ENCODE peak calls at places on chromosomes 12 and 14, in seven cellular contexts. X, S, E, C, B, A and W are unnamed samples.

GRCh38 chr12:4121506-4122020 is 152.0 kb upstream of the CCND2 start:
- DNase-seq in X (peak; percentile 47), S (no peak), E (no peak), C (no peak), B (no peak), A (no peak), W (no peak)

GRCh38 chr12:3704512-3705348 is 48.2 kb downstream of the CRACR2A start:
- DNase-seq in X (no peak), S (no peak), E (peak; percentile 10), C (no peak), B (no peak), A (peak; percentile 23), W (peak; percentile 60)

GRCh38 chr12:2960432-2960956 is 1.3 kb downstream of the TEAD4 start:
- DNase-seq in X (no peak), S (no peak), E (peak; percentile 67), C (no peak), B (no peak), A (no peak), W (peak; percentile 25)

GRCh38 chr12:123045678-123046077 is 65.2 kb downstream of the ARL6IP4 start:
- DNase-seq in X (no peak), S (no peak), E (no peak), C (no peak), B (no peak), A (no peak), W (no peak)

GRCh38 chr12:101596172-101596571 is 1.4 kb downstream of the MYBPC1 start:
- DNase-seq in X (no peak), S (no peak), E (no peak), C (no peak), B (no peak), A (no peak), W (no peak)

GRCh38 chr12:4553943-4554342 is 8.1 kb upstream of the DYRK4 start:
- DNase-seq in X (no peak), S (no peak), E (no peak), C (no peak), B (no peak), A (no peak), W (no peak)

GRCh38 chr12:59196989-59197388 is 276.7 kb upstream of the LRIG3 start:
- DNase-seq in X (no peak), S (no peak), E (no peak), C (no peak), B (no peak), A (no peak), W (no peak)

GRCh38 chr14:47208434-47208833 is 467.0 kb downstream of the MDGA2 start:
- DNase-seq in X (no peak), S (no peak), E (no peak), C (no peak), B (no peak), A (no peak), W (no peak)

GRCh38 chr12:110249716-110250225 is 31.3 kb upstream of the ATP2A2 start:
- DNase-seq in X (no peak), S (no peak), E (no peak), C (no peak), B (no peak), A (peak; percentile 21), W (no peak)

GRCh38 chr12:121839106-121839992 is 19.3 kb downstream of the HPD start:
- DNase-seq in X (peak; percentile 98), S (peak; percentile 100), E (peak; percentile 96), C (peak; percentile 65), B (peak; percentile 99), A (peak; percentile 100), W (peak; percentile 99)

GRCh38 chr12:89889051-89889450 is 180.4 kb upstream of the ATP2B1 start:
- DNase-seq in X (no peak), S (no peak), E (peak; percentile 59), C (no peak), B (no peak), A (no peak), W (no peak)

GRCh38 chr12:22333186-22333745 is 1.2 kb downstream of the ST8SIA1 start:
- DNase-seq in X (no peak), S (no peak), E (peak; percentile 65), C (no peak), B (no peak), A (no peak), W (peak; percentile 69)

GRCh38 chr12:94571556-94571955 is 78.8 kb downstream of the TMCC3 start:
- DNase-seq in X (no peak), S (no peak), E (peak; percentile 76), C (no peak), B (peak; percentile 44), A (peak; percentile 51), W (peak; percentile 92)

GRCh38 chr12:52813885-52814709 is at the start of gene KRT4:
- DNase-seq in X (no peak), S (peak; percentile 57), E (no peak), C (no peak), B (no peak), A (no peak), W (no peak)

GRCh38 chr12:9687228-9687627 is 17.7 kb downstream of the CLEC2D start:
- DNase-seq in X (no peak), S (no peak), E (peak; percentile 49), C (no peak), B (no peak), A (no peak), W (no peak)

GRCh38 chr14:38721822-38722431 is 381.1 kb downstream of the SEC23A start:
- DNase-seq in X (no peak), S (no peak), E (peak; percentile 31), C (no peak), B (peak; percentile 68), A (peak; percentile 38), W (peak; percentile 76)

GRCh38 chr14:20711275-20712069 is 22.9 kb downstream of the ANG start:
- DNase-seq in X (no peak), S (no peak), E (no peak), C (no peak), B (no peak), A (no peak), W (no peak)

GRCh38 chr12:124654666-124655316 is 87.4 kb upstream of the NCOR2 start:
- DNase-seq in X (no peak), S (peak; percentile 78), E (no peak), C (no peak), B (no peak), A (peak; percentile 86), W (no peak)

GRCh38 chr12:46265734-46266133 is 3.1 kb downstream of the SLC38A1 start:
- DNase-seq in X (no peak), S (no peak), E (no peak), C (no peak), B (no peak), A (no peak), W (no peak)

GRCh38 chr12:28369483-28369882 is 179.2 kb downstream of the CCDC91 start:
- DNase-seq in X (no peak), S (no peak), E (no peak), C (no peak), B (no peak), A (no peak), W (no peak)

GRCh38 chr14:72275242-72275641 is 343.0 kb downstream of the RGS6 start:
- DNase-seq in X (no peak), S (no peak), E (no peak), C (no peak), B (no peak), A (no peak), W (no peak)

GRCh38 chr14:54301349-54301748 is 95.5 kb upstream of the CDKN3 start:
- DNase-seq in X (no peak), S (no peak), E (no peak), C (no peak), B (no peak), A (no peak), W (no peak)

GRCh38 chr12:41188058-41188840 is at the start of gene PDZRN4:
- DNase-seq in X (no peak), S (peak; percentile 63), E (no peak), C (no peak), B (peak; percentile 58), A (peak; percentile 33), W (no peak)

GRCh38 chr12:49582840-49583239 is 14.9 kb upstream of the MCRS1 start:
- DNase-seq in X (no peak), S (no peak), E (peak; percentile 14), C (no peak), B (peak; percentile 69), A (peak; percentile 37), W (peak; percentile 35)

GRCh38 chr12:104411826-104412626 is 44.7 kb upstream of the CHST11 start:
- DNase-seq in X (no peak), S (no peak), E (peak; percentile 40), C (no peak), B (no peak), A (no peak), W (peak; percentile 39)

DNA sequence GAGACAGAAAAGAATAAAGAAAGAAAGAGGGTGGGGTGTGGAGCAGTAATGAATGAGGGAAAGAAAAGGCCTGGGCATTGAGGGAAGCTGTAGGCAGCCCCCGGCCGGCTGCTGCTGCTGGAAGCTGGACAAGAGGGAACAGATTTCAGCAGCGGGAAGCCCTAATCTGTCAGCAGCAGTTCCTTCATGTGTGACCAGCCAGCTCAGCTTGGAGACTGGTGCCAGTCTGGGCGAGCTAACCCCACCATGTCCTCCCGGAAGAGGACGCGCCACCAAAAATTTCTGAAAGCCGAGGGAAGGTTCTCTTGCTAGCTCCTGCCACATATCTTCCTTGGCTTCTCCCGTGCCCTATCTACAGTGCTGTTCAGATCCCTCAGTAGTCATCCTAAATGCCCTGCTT is 236.8 kb downstream of the GRIN2B start:
- DNase-seq in X (no peak), S (no peak), E (no peak), C (no peak), B (no peak), A (no peak), W (no peak)
- H3K4me3 ChIP-seq in X (no peak overlapping the region), S (no peak overlapping the region), E (no peak overlapping the region), C (no peak overlapping the region), B (no peak overlapping the region), A (no peak overlapping the region), W (no peak overlapping the region)

GRCh38 chr12:132162508-132163031 is 18.3 kb downstream of the NOC4L start:
- DNase-seq in X (no peak), S (peak; percentile 67), E (peak; percentile 77), C (peak; percentile 41), B (no peak), A (peak; percentile 37), W (peak; percentile 82)
- H3K4me3 ChIP-seq in X (peak overlapping the region; percentile 67), S (peak overlapping the region; percentile 26), E (no peak overlapping the region), C (no peak overlapping the region), B (no peak overlapping the region), A (no peak overlapping the region), W (no peak overlapping the region)

DNA sequence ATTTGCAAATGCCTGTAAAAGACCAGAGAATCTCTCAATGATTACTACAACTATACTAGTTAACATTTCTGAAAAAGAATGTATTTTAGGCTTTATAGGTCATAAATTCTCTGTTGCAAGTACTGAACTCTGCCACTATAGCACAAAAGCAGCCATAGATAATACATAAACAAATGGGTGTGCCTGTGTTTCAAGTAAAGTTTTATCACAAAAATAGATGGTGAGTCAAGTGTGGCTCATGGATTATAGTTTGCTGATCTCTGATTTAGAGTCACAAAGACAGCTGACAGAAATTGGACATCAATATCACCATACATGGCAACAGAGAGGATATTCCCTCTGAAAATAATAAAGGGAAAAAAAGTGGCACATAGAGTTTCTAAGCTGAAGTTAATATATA is 68.1 kb downstream of the FSCB start:
- DNase-seq in X (no peak), S (no peak), E (no peak), C (no peak), B (no peak), A (no peak), W (no peak)
- H3K4me3 ChIP-seq in X (no peak overlapping the region), S (no peak overlapping the region), E (no peak overlapping the region), C (no peak overlapping the region), B (no peak overlapping the region), A (no peak overlapping the region), W (no peak overlapping the region)

DNA sequence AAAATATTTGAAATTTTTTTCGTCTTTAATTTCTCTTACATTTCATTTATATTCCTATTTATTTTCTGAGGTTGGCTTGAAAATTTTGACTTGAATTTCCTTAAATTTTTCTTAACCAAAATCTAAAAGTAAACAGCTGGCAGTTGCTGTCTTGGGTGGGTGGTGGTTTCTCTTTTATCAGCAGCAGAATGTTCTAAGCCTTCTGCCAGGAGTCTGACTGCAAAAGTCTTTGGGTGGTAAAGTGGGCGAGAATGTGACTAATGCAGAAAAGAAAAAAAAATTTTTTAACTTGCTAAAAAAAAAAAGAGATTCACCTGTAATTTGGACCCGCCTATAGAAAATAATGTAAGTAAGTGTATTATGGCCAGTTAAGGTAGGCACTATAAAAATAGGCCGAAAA is 2.5 kb downstream of the FGFR1OP2 start:
- DNase-seq in X (no peak), S (no peak), E (peak; percentile 15), C (no peak), B (no peak), A (no peak), W (peak; percentile 51)
- H3K4me3 ChIP-seq in X (peak overlapping the region; percentile 96), S (peak overlapping the region; percentile 97), E (no peak overlapping the region), C (no peak overlapping the region), B (no peak overlapping the region), A (peak overlapping the region; percentile 43), W (peak overlapping the region; percentile 94)